ENCODE peak calls at places on chromosomes 2 and 18, in four cellular contexts. X is putamen, G is HTR-8/SVneo, R is HFFc6. I is an unnamed sample.

GRCh38 chr2:207632575-207633492 is 7.6 kb upstream of the METTL21A start:
- DNase-seq in X (no peak), G (peak; percentile 62), R (peak; percentile 42), I (peak; percentile 97)

GRCh38 chr2:162007447-162008040 is 66.5 kb downstream of the DPP4 start:
- DNase-seq in R (no peak), G (no peak), X (no peak), I (no peak)

GRCh38 chr2:162071016-162071415 is 3.0 kb downstream of the DPP4 start:
- DNase-seq in G (no peak), R (no peak), X (no peak), I (no peak)

GRCh38 chr18:43847164-43848091 is 570.1 kb upstream of the SYT4 start:
- DNase-seq in R (no peak), X (no peak), G (no peak), I (no peak)

GRCh38 chr2:127106998-127107621 is at the start of gene BIN1:
- DNase-seq in G (peak; percentile 95), X (peak; percentile 97), R (peak; percentile 66), I (peak; percentile 87)

GRCh38 chr2:43225093-43225787 is 1.2 kb downstream of the ZFP36L2 start:
- DNase-seq in R (peak; percentile 62), X (peak; percentile 17), G (no peak), I (peak; percentile 71)

GRCh38 chr2:38532366-38532765 is 70.4 kb downstream of the HNRNPLL start:
- DNase-seq in R (no peak), G (no peak), X (no peak), I (no peak)

GRCh38 chr2:217933326-217933993 is 69.3 kb downstream of the TNS1 start:
- DNase-seq in G (no peak), R (no peak), X (no peak), I (no peak)

GRCh38 chr2:160445673-160446072 is 47.9 kb downstream of the RBMS1 start:
- DNase-seq in G (no peak), X (no peak), R (no peak), I (no peak)

GRCh38 chr2:30127016-30127893 is 19.6 kb upstream of the YPEL5 start:
- DNase-seq in X (no peak), G (no peak), R (no peak), I (no peak)

GRCh38 chr18:7822435-7823425 is 255.6 kb downstream of the PTPRM start:
- DNase-seq in R (no peak), G (no peak), X (no peak), I (no peak)

GRCh38 chr2:205170399-205170798 is 511.9 kb upstream of the NRP2 start:
- DNase-seq in R (no peak), G (no peak), X (no peak), I (no peak)

GRCh38 chr2:158723921-158724802 is 71.0 kb upstream of the DAPL1 start:
- DNase-seq in R (no peak), X (peak; percentile 70), G (no peak), I (peak; percentile 95)

GRCh38 chr2:120383631-120384477 is 37.9 kb downstream of the INHBB start:
- DNase-seq in R (no peak), X (no peak), G (no peak), I (no peak)